ENCODE peak calls at places on chromosomes 13 and 19, in four cellular contexts. One of them, this sample, is unnamed.

GRCh38 chr19:34519602-34520001 is 38.0 kb downstream of the WTIP start:
- DNase-seq in COR-L47: no peak
- DNase-seq in activated CD8-positive, alpha-beta memory T cell treated with anti-CD3 and anti-CD28 coated beads for 24 hours: no peak
- DNase-seq in CD8-positive, alpha-beta memory T cell: no peak
- DNase-seq in this sample: no peak

GRCh38 chr13:33761744-33762143 is 56.2 kb upstream of the RFC3 start:
- DNase-seq in COR-L47: no peak
- DNase-seq in activated CD8-positive, alpha-beta memory T cell treated with anti-CD3 and anti-CD28 coated beads for 24 hours: no peak
- DNase-seq in CD8-positive, alpha-beta memory T cell: no peak
- DNase-seq in this sample: no peak

GRCh38 chr13:48730971-48731658 is 77.4 kb downstream of the CYSLTR2 start:
- DNase-seq in COR-L47: no peak
- DNase-seq in activated CD8-positive, alpha-beta memory T cell treated with anti-CD3 and anti-CD28 coated beads for 24 hours: no peak
- DNase-seq in CD8-positive, alpha-beta memory T cell: no peak
- DNase-seq in this sample: no peak

GRCh38 chr19:5145521-5146511 is 176.9 kb downstream of the KDM4B start:
- DNase-seq in COR-L47: no peak
- DNase-seq in activated CD8-positive, alpha-beta memory T cell treated with anti-CD3 and anti-CD28 coated beads for 24 hours: no peak
- DNase-seq in CD8-positive, alpha-beta memory T cell: no peak
- DNase-seq in this sample: no peak

GRCh38 chr19:35093941-35094647 is 21.5 kb upstream of the FXYD3 start:
- DNase-seq in COR-L47: no peak
- DNase-seq in activated CD8-positive, alpha-beta memory T cell treated with anti-CD3 and anti-CD28 coated beads for 24 hours: no peak
- DNase-seq in CD8-positive, alpha-beta memory T cell: no peak
- DNase-seq in this sample: no peak

GRCh38 chr19:13122275-13122878 is 4.3 kb downstream of the NACC1 start:
- DNase-seq in COR-L47: no peak
- DNase-seq in activated CD8-positive, alpha-beta memory T cell treated with anti-CD3 and anti-CD28 coated beads for 24 hours: no peak
- DNase-seq in CD8-positive, alpha-beta memory T cell: no peak
- DNase-seq in this sample: no peak

GRCh38 chr19:45079911-45080469 is 930 bp downstream of the GEMIN7 start:
- DNase-seq in COR-L47: peak
- DNase-seq in activated CD8-positive, alpha-beta memory T cell treated with anti-CD3 and anti-CD28 coated beads for 24 hours: no peak
- DNase-seq in CD8-positive, alpha-beta memory T cell: no peak
- DNase-seq in this sample: no peak

GRCh38 chr19:29941828-29942403 is at the start of gene URI1:
- DNase-seq in COR-L47: peak
- DNase-seq in activated CD8-positive, alpha-beta memory T cell treated with anti-CD3 and anti-CD28 coated beads for 24 hours: peak
- DNase-seq in CD8-positive, alpha-beta memory T cell: peak
- DNase-seq in this sample: peak

GRCh38 chr19:1082928-1083816 is 12.0 kb downstream of the POLR2E start:
- DNase-seq in COR-L47: no peak
- DNase-seq in activated CD8-positive, alpha-beta memory T cell treated with anti-CD3 and anti-CD28 coated beads for 24 hours: no peak
- DNase-seq in CD8-positive, alpha-beta memory T cell: no peak
- DNase-seq in this sample: no peak

GRCh38 chr19:52673014-52673413 is 34.9 kb upstream of the ZNF83 start:
- DNase-seq in COR-L47: no peak
- DNase-seq in activated CD8-positive, alpha-beta memory T cell treated with anti-CD3 and anti-CD28 coated beads for 24 hours: no peak
- DNase-seq in CD8-positive, alpha-beta memory T cell: no peak
- DNase-seq in this sample: no peak

GRCh38 chr13:113170503-113170902 is 12.1 kb downstream of the PROZ start:
- DNase-seq in COR-L47: no peak
- DNase-seq in activated CD8-positive, alpha-beta memory T cell treated with anti-CD3 and anti-CD28 coated beads for 24 hours: no peak
- DNase-seq in CD8-positive, alpha-beta memory T cell: no peak
- DNase-seq in this sample: no peak

GRCh38 chr13:28046981-28047380 is 53.4 kb downstream of the FLT3 start:
- DNase-seq in COR-L47: no peak
- DNase-seq in activated CD8-positive, alpha-beta memory T cell treated with anti-CD3 and anti-CD28 coated beads for 24 hours: no peak
- DNase-seq in CD8-positive, alpha-beta memory T cell: no peak
- DNase-seq in this sample: no peak

GRCh38 chr19:45630463-45630862 is 8.7 kb downstream of the EML2 start:
- DNase-seq in COR-L47: no peak
- DNase-seq in activated CD8-positive, alpha-beta memory T cell treated with anti-CD3 and anti-CD28 coated beads for 24 hours: no peak
- DNase-seq in CD8-positive, alpha-beta memory T cell: no peak
- DNase-seq in this sample: no peak

GRCh38 chr19:41175825-41176734 is 16.9 kb upstream of the CYP2S1 start:
- DNase-seq in COR-L47: no peak
- DNase-seq in activated CD8-positive, alpha-beta memory T cell treated with anti-CD3 and anti-CD28 coated beads for 24 hours: peak
- DNase-seq in CD8-positive, alpha-beta memory T cell: no peak
- DNase-seq in this sample: no peak

GRCh38 chr13:26050568-26051230 is 1.1 kb downstream of the SHISA2 start:
- DNase-seq in COR-L47: peak
- DNase-seq in activated CD8-positive, alpha-beta memory T cell treated with anti-CD3 and anti-CD28 coated beads for 24 hours: peak
- DNase-seq in CD8-positive, alpha-beta memory T cell: no peak
- DNase-seq in this sample: peak

GRCh38 chr19:15544283-15544682 is 36.0 kb downstream of the CYP4F22 start:
- DNase-seq in COR-L47: no peak
- DNase-seq in activated CD8-positive, alpha-beta memory T cell treated with anti-CD3 and anti-CD28 coated beads for 24 hours: no peak
- DNase-seq in CD8-positive, alpha-beta memory T cell: no peak
- DNase-seq in this sample: no peak

GRCh38 chr13:50731400-50731799 is 112.1 kb downstream of the DLEU7 start:
- DNase-seq in COR-L47: peak
- DNase-seq in activated CD8-positive, alpha-beta memory T cell treated with anti-CD3 and anti-CD28 coated beads for 24 hours: no peak
- DNase-seq in CD8-positive, alpha-beta memory T cell: no peak
- DNase-seq in this sample: no peak

GRCh38 chr13:102598061-102598460 is 1.3 kb downstream of the TPP2 start:
- DNase-seq in COR-L47: no peak
- DNase-seq in activated CD8-positive, alpha-beta memory T cell treated with anti-CD3 and anti-CD28 coated beads for 24 hours: no peak
- DNase-seq in CD8-positive, alpha-beta memory T cell: no peak
- DNase-seq in this sample: no peak

GRCh38 chr19:19820774-19821315 is 705 bp downstream of the ZNF506 start:
- DNase-seq in COR-L47: no peak
- DNase-seq in activated CD8-positive, alpha-beta memory T cell treated with anti-CD3 and anti-CD28 coated beads for 24 hours: no peak
- DNase-seq in CD8-positive, alpha-beta memory T cell: peak
- DNase-seq in this sample: no peak

GRCh38 chr13:107208889-107209288 is 641.0 kb upstream of the ARGLU1 start:
- DNase-seq in COR-L47: no peak
- DNase-seq in activated CD8-positive, alpha-beta memory T cell treated with anti-CD3 and anti-CD28 coated beads for 24 hours: no peak
- DNase-seq in CD8-positive, alpha-beta memory T cell: no peak
- DNase-seq in this sample: no peak

GRCh38 chr13:51636349-51636890 is 52.2 kb downstream of the WDFY2 start:
- DNase-seq in COR-L47: no peak
- DNase-seq in activated CD8-positive, alpha-beta memory T cell treated with anti-CD3 and anti-CD28 coated beads for 24 hours: no peak
- DNase-seq in CD8-positive, alpha-beta memory T cell: no peak
- DNase-seq in this sample: no peak

GRCh38 chr13:112592647-112593046 is 4.7 kb upstream of the TUBGCP3 start:
- DNase-seq in COR-L47: no peak
- DNase-seq in activated CD8-positive, alpha-beta memory T cell treated with anti-CD3 and anti-CD28 coated beads for 24 hours: no peak
- DNase-seq in CD8-positive, alpha-beta memory T cell: no peak
- DNase-seq in this sample: no peak

GRCh38 chr19:42285546-42285945 is 16.4 kb upstream of the PRR19 start:
- DNase-seq in COR-L47: no peak
- DNase-seq in activated CD8-positive, alpha-beta memory T cell treated with anti-CD3 and anti-CD28 coated beads for 24 hours: no peak
- DNase-seq in CD8-positive, alpha-beta memory T cell: no peak
- DNase-seq in this sample: no peak

GRCh38 chr13:96958286-96958891 is 35.9 kb downstream of the OXGR1 start:
- DNase-seq in COR-L47: peak
- DNase-seq in activated CD8-positive, alpha-beta memory T cell treated with anti-CD3 and anti-CD28 coated beads for 24 hours: no peak
- DNase-seq in CD8-positive, alpha-beta memory T cell: no peak
- DNase-seq in this sample: no peak

GRCh38 chr19:29537601-29538000 is 11.8 kb downstream of the VSTM2B start:
- DNase-seq in COR-L47: no peak
- DNase-seq in activated CD8-positive, alpha-beta memory T cell treated with anti-CD3 and anti-CD28 coated beads for 24 hours: no peak
- DNase-seq in CD8-positive, alpha-beta memory T cell: no peak
- DNase-seq in this sample: no peak

GRCh38 chr13:27789495-27790303 is 2.6 kb upstream of the GSX1 start:
- DNase-seq in COR-L47: no peak
- DNase-seq in activated CD8-positive, alpha-beta memory T cell treated with anti-CD3 and anti-CD28 coated beads for 24 hours: no peak
- DNase-seq in CD8-positive, alpha-beta memory T cell: peak
- DNase-seq in this sample: no peak

GRCh38 chr13:81927347-81927746 is 1586.4 kb upstream of the SPRY2 start:
- DNase-seq in COR-L47: no peak
- DNase-seq in activated CD8-positive, alpha-beta memory T cell treated with anti-CD3 and anti-CD28 coated beads for 24 hours: no peak
- DNase-seq in CD8-positive, alpha-beta memory T cell: no peak
- DNase-seq in this sample: no peak

GRCh38 chr13:49869514-49869913 is 66.6 kb downstream of the SPRYD7 start:
- DNase-seq in COR-L47: peak
- DNase-seq in activated CD8-positive, alpha-beta memory T cell treated with anti-CD3 and anti-CD28 coated beads for 24 hours: no peak
- DNase-seq in CD8-positive, alpha-beta memory T cell: no peak
- DNase-seq in this sample: no peak

GRCh38 chr19:46955114-46955812 is 64.4 kb upstream of the NPAS1 start:
- DNase-seq in COR-L47: no peak
- DNase-seq in activated CD8-positive, alpha-beta memory T cell treated with anti-CD3 and anti-CD28 coated beads for 24 hours: no peak
- DNase-seq in CD8-positive, alpha-beta memory T cell: no peak
- DNase-seq in this sample: no peak

GRCh38 chr19:33404506-33404905 is 31.0 kb downstream of the CEBPG start:
- DNase-seq in COR-L47: no peak
- DNase-seq in activated CD8-positive, alpha-beta memory T cell treated with anti-CD3 and anti-CD28 coated beads for 24 hours: no peak
- DNase-seq in CD8-positive, alpha-beta memory T cell: no peak
- DNase-seq in this sample: no peak

GRCh38 chr19:19217110-19217509 is 5.4 kb downstream of the NCAN start:
- DNase-seq in COR-L47: no peak
- DNase-seq in activated CD8-positive, alpha-beta memory T cell treated with anti-CD3 and anti-CD28 coated beads for 24 hours: no peak
- DNase-seq in CD8-positive, alpha-beta memory T cell: no peak
- DNase-seq in this sample: no peak

GRCh38 chr13:23020246-23020843 is 160.4 kb upstream of the SGCG start:
- DNase-seq in COR-L47: peak
- DNase-seq in activated CD8-positive, alpha-beta memory T cell treated with anti-CD3 and anti-CD28 coated beads for 24 hours: peak
- DNase-seq in CD8-positive, alpha-beta memory T cell: no peak
- DNase-seq in this sample: no peak

GRCh38 chr13:26946675-26947342 is 186.2 kb upstream of the GPR12 start:
- DNase-seq in COR-L47: peak
- DNase-seq in activated CD8-positive, alpha-beta memory T cell treated with anti-CD3 and anti-CD28 coated beads for 24 hours: no peak
- DNase-seq in CD8-positive, alpha-beta memory T cell: no peak
- DNase-seq in this sample: no peak

GRCh38 chr19:9912551-9913236 is 23.6 kb downstream of the OLFM2 start:
- DNase-seq in COR-L47: no peak
- DNase-seq in activated CD8-positive, alpha-beta memory T cell treated with anti-CD3 and anti-CD28 coated beads for 24 hours: no peak
- DNase-seq in CD8-positive, alpha-beta memory T cell: no peak
- DNase-seq in this sample: no peak

GRCh38 chr19:44737238-44738160 is 11.0 kb upstream of the BCL3 start:
- DNase-seq in COR-L47: no peak
- DNase-seq in activated CD8-positive, alpha-beta memory T cell treated with anti-CD3 and anti-CD28 coated beads for 24 hours: no peak
- DNase-seq in CD8-positive, alpha-beta memory T cell: no peak
- DNase-seq in this sample: no peak

GRCh38 chr19:41844601-41845000 is at the start of gene LYPD4:
- DNase-seq in COR-L47: no peak
- DNase-seq in activated CD8-positive, alpha-beta memory T cell treated with anti-CD3 and anti-CD28 coated beads for 24 hours: no peak
- DNase-seq in CD8-positive, alpha-beta memory T cell: no peak
- DNase-seq in this sample: no peak